ENCODE peak calls at places on chromosomes 13 and 19, in four cellular contexts. One of them, this sample, is unnamed. For H3K4me1, the result is how much of the 10 kb centered on the place peaks cover.

GRCh38 chr19:29675120-29675649 is 9.9 kb downstream of the PLEKHF1 start:
- DNase-seq in testis: no peak
- DNase-seq in uterus: no peak
- DNase-seq in upper lobe of left lung: no peak
- DNase-seq in this sample: peak

GRCh38 chr19:57664269-57665127 is 4.2 kb upstream of the ZSCAN4 start:
- DNase-seq in uterus: peak
- DNase-seq in upper lobe of left lung: peak
- DNase-seq in testis: peak
- DNase-seq in this sample: peak

GRCh38 chr13:106796280-106797047 is 228.5 kb upstream of the ARGLU1 start:
- DNase-seq in testis: no peak
- DNase-seq in upper lobe of left lung: no peak
- DNase-seq in uterus: no peak
- DNase-seq in this sample: no peak

GRCh38 chr13:29464105-29464679 is 131.3 kb downstream of the SLC7A1 start:
- DNase-seq in upper lobe of left lung: no peak
- DNase-seq in testis: no peak
- DNase-seq in uterus: no peak
- DNase-seq in this sample: no peak

GRCh38 chr13:93559718-93560117 is 333.1 kb downstream of the GPC6 start:
- DNase-seq in uterus: no peak
- DNase-seq in upper lobe of left lung: no peak
- DNase-seq in testis: no peak
- DNase-seq in this sample: no peak

GRCh38 chr13:42001580-42001979 is 40.7 kb upstream of the VWA8 start:
- DNase-seq in upper lobe of left lung: peak
- DNase-seq in uterus: peak
- DNase-seq in testis: no peak
- DNase-seq in this sample: no peak

GRCh38 chr19:28437390-28438346 is 775.3 kb downstream of the UQCRFS1 start:
- DNase-seq in upper lobe of left lung: no peak
- DNase-seq in uterus: no peak
- DNase-seq in testis: no peak
- DNase-seq in this sample: no peak

GRCh38 chr19:18989316-18989715 is 44.0 kb downstream of the SUGP2 start:
- DNase-seq in upper lobe of left lung: no peak
- DNase-seq in uterus: no peak
- DNase-seq in testis: no peak
- DNase-seq in this sample: no peak

GRCh38 chr19:17041994-17042393 is 15.4 kb upstream of the CPAMD8 start:
- DNase-seq in upper lobe of left lung: no peak
- DNase-seq in uterus: no peak
- DNase-seq in testis: no peak
- DNase-seq in this sample: no peak

GRCh38 chr19:1461862-1462261 is 11.9 kb downstream of the APC2 start:
- DNase-seq in testis: no peak
- DNase-seq in uterus: no peak
- DNase-seq in upper lobe of left lung: peak
- DNase-seq in this sample: no peak

GRCh38 chr19:48970923-48971395 is 5.8 kb downstream of the FTL start:
- DNase-seq in uterus: peak
- DNase-seq in testis: peak
- DNase-seq in upper lobe of left lung: peak
- DNase-seq in this sample: peak

GRCh38 chr19:1651061-1651547 is 1.3 kb downstream of the TCF3 start:
- DNase-seq in uterus: no peak
- DNase-seq in upper lobe of left lung: peak
- DNase-seq in testis: no peak
- DNase-seq in this sample: peak

GRCh38 chr19:45099465-45100201 is 6.7 kb downstream of the PPP1R37 start:
- DNase-seq in uterus: no peak
- DNase-seq in upper lobe of left lung: no peak
- DNase-seq in testis: no peak
- DNase-seq in this sample: no peak
- H3K4me1 ChIP-seq in uterus: under half
- H3K4me1 ChIP-seq in upper lobe of left lung: half or more
- H3K4me1 ChIP-seq in testis: half or more
- H3K4me1 ChIP-seq in this sample: under half

GRCh38 chr19:12778020-12778904 is 2.9 kb upstream of the HOOK2 start:
- DNase-seq in testis: peak
- DNase-seq in upper lobe of left lung: peak
- DNase-seq in uterus: peak
- DNase-seq in this sample: peak
- TF ChIP-seq POLR2A in testis: no peak
- TF ChIP-seq POLR2A in upper lobe of left lung: no peak
- TF ChIP-seq POLR2A in uterus: peak
- TF ChIP-seq POLR2A in this sample: no peak

GRCh38 chr19:34179066-34179465 is 6.8 kb downstream of the LSM14A start:
- DNase-seq in uterus: no peak
- DNase-seq in testis: no peak
- DNase-seq in upper lobe of left lung: no peak
- DNase-seq in this sample: no peak
- H3K4me1 ChIP-seq in uterus: under half
- H3K4me1 ChIP-seq in testis: half or more
- H3K4me1 ChIP-seq in upper lobe of left lung: half or more
- H3K4me1 ChIP-seq in this sample: half or more

GRCh38 chr19:50874185-50874584 is 946 bp downstream of the KLK2 start:
- DNase-seq in uterus: no peak
- DNase-seq in testis: no peak
- DNase-seq in upper lobe of left lung: no peak
- DNase-seq in this sample: no peak
- TF ChIP-seq POLR2A in uterus: no peak
- TF ChIP-seq POLR2A in testis: no peak
- TF ChIP-seq POLR2A in upper lobe of left lung: no peak
- TF ChIP-seq POLR2A in this sample: no peak

GRCh38 chr13:99370476-99371272 is 63.5 kb upstream of the GPR183 start:
- DNase-seq in testis: no peak
- DNase-seq in uterus: no peak
- DNase-seq in upper lobe of left lung: no peak
- DNase-seq in this sample: no peak
- H3K4me1 ChIP-seq in testis: under half
- H3K4me1 ChIP-seq in uterus: under half
- H3K4me1 ChIP-seq in upper lobe of left lung: under half
- H3K4me1 ChIP-seq in this sample: half or more

GRCh38 chr13:48976677-48977625 is 1.2 kb downstream of the FNDC3A start:
- DNase-seq in uterus: no peak
- DNase-seq in upper lobe of left lung: no peak
- DNase-seq in testis: peak
- DNase-seq in this sample: no peak
- TF ChIP-seq POLR2A in uterus: no peak
- TF ChIP-seq POLR2A in upper lobe of left lung: no peak
- TF ChIP-seq POLR2A in testis: no peak
- TF ChIP-seq POLR2A in this sample: no peak

GRCh38 chr19:41876847-41877489 is at the start of gene CD79A:
- DNase-seq in testis: no peak
- DNase-seq in upper lobe of left lung: no peak
- DNase-seq in uterus: no peak
- DNase-seq in this sample: peak

GRCh38 chr19:41879080-41879479 is 2.0 kb downstream of the CD79A start:
- DNase-seq in testis: no peak
- DNase-seq in upper lobe of left lung: peak
- DNase-seq in uterus: no peak
- DNase-seq in this sample: no peak

GRCh38 chr19:41879670-41880328 is 2.7 kb downstream of the CD79A start:
- DNase-seq in testis: no peak
- DNase-seq in upper lobe of left lung: no peak
- DNase-seq in uterus: no peak
- DNase-seq in this sample: no peak

GRCh38 chr19:41877490-41877876 is 404 bp downstream of the CD79A start:
- DNase-seq in upper lobe of left lung: no peak
- DNase-seq in testis: no peak
- DNase-seq in uterus: no peak
- DNase-seq in this sample: peak

DNA sequence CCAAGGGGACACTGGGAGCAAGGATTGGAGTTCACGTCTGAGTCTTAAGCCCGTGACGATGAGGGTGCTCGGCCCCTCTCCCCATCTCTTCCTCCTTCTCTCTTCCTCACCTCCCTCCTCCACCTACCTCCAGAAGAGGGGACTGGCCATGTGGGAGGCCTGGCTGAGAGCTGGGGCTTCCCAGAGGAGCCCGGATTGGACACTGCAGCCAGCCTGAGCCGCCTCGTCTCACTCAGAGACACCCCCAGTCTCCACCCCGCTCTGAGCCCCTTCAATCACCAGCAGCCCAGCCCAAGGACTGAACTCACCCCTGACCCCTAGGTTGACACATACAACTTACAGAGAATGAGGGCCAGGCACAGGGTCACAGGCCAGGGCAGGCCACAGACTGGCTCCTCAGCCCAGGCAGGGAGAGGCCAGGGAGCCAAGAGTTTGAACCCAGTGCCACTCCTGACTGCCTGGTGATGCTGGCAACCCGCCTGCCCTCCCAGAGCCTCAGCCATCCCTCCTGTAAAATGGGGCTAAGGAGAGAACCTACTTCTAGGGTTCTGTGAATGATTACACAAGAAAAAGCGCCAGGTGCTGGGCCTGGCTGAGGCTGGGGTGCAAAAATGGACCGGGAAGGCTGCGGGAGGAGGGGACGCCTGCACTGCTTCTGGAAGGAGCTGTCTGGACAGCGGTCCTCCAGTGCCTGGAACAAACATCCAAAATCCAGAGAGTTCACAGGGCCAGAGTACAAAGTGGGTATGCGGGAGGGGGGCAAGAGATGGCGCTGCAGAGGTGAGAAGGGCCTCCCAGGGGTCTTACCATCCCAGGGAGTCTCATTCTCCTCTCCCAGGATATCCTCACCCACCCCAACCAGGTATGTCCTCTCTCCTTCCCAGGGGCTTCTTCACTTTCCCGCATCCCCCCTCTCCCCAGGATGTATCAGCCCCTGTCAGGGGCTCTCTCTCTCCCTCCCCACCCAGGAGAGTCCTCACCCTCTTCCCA is 1.1 kb downstream of the CD79A start:
- DNase-seq in testis: no peak
- DNase-seq in upper lobe of left lung: no peak
- DNase-seq in uterus: no peak
- DNase-seq in this sample: no peak
- H3K4me1 ChIP-seq in testis: under half
- H3K4me1 ChIP-seq in upper lobe of left lung: under half
- H3K4me1 ChIP-seq in uterus: under half
- H3K4me1 ChIP-seq in this sample: half or more